ENCODE peak calls at places on chromosomes 12 and 14, in five cellular contexts. One of them, this sample, is unnamed.

GRCh38 chr14:101109347-101109638 is 205.8 kb upstream of the RTL1 start:
- DNase-seq in OCI-LY7: no peak
- DNase-seq in stimulated activated CD8-positive, alpha-beta memory T cell treated with anti-CD3 and anti-CD28 coated beads, Interleukin-4, amount 100 ng/mL, for 24 hours: no peak
- DNase-seq in activated CD4-positive, alpha-beta T cell treated with anti-CD3 and anti-CD28 coated beads for 24 hours: no peak
- DNase-seq in occipital lobe: no peak
- DNase-seq in this sample: no peak

GRCh38 chr14:105314287-105315185 is at the start of gene PACS2:
- DNase-seq in OCI-LY7: peak
- DNase-seq in stimulated activated CD8-positive, alpha-beta memory T cell treated with anti-CD3 and anti-CD28 coated beads, Interleukin-4, amount 100 ng/mL, for 24 hours: peak
- DNase-seq in activated CD4-positive, alpha-beta T cell treated with anti-CD3 and anti-CD28 coated beads for 24 hours: peak
- DNase-seq in occipital lobe: peak
- DNase-seq in this sample: peak

GRCh38 chr12:94732367-94732990 is 82.1 kb upstream of the TMCC3 start:
- DNase-seq in OCI-LY7: no peak
- DNase-seq in stimulated activated CD8-positive, alpha-beta memory T cell treated with anti-CD3 and anti-CD28 coated beads, Interleukin-4, amount 100 ng/mL, for 24 hours: no peak
- DNase-seq in activated CD4-positive, alpha-beta T cell treated with anti-CD3 and anti-CD28 coated beads for 24 hours: no peak
- DNase-seq in occipital lobe: no peak
- DNase-seq in this sample: no peak

GRCh38 chr12:46388427-46388992 is 15.9 kb upstream of the SLC38A2 start:
- DNase-seq in OCI-LY7: peak
- DNase-seq in stimulated activated CD8-positive, alpha-beta memory T cell treated with anti-CD3 and anti-CD28 coated beads, Interleukin-4, amount 100 ng/mL, for 24 hours: no peak
- DNase-seq in activated CD4-positive, alpha-beta T cell treated with anti-CD3 and anti-CD28 coated beads for 24 hours: no peak
- DNase-seq in occipital lobe: no peak
- DNase-seq in this sample: no peak

GRCh38 chr12:120455302-120455701 is 9.1 kb downstream of the GATC start:
- DNase-seq in OCI-LY7: no peak
- DNase-seq in stimulated activated CD8-positive, alpha-beta memory T cell treated with anti-CD3 and anti-CD28 coated beads, Interleukin-4, amount 100 ng/mL, for 24 hours: no peak
- DNase-seq in activated CD4-positive, alpha-beta T cell treated with anti-CD3 and anti-CD28 coated beads for 24 hours: no peak
- DNase-seq in occipital lobe: no peak
- DNase-seq in this sample: no peak

GRCh38 chr14:78697341-78697740 is 527.2 kb downstream of the NRXN3 start:
- DNase-seq in OCI-LY7: peak
- DNase-seq in stimulated activated CD8-positive, alpha-beta memory T cell treated with anti-CD3 and anti-CD28 coated beads, Interleukin-4, amount 100 ng/mL, for 24 hours: no peak
- DNase-seq in activated CD4-positive, alpha-beta T cell treated with anti-CD3 and anti-CD28 coated beads for 24 hours: no peak
- DNase-seq in occipital lobe: no peak
- DNase-seq in this sample: peak

GRCh38 chr12:95168746-95169145 is 48.5 kb downstream of the FGD6 start:
- DNase-seq in OCI-LY7: no peak
- DNase-seq in stimulated activated CD8-positive, alpha-beta memory T cell treated with anti-CD3 and anti-CD28 coated beads, Interleukin-4, amount 100 ng/mL, for 24 hours: no peak
- DNase-seq in activated CD4-positive, alpha-beta T cell treated with anti-CD3 and anti-CD28 coated beads for 24 hours: no peak
- DNase-seq in occipital lobe: no peak
- DNase-seq in this sample: no peak

GRCh38 chr14:96827310-96827709 is 30.1 kb downstream of the VRK1 start:
- DNase-seq in OCI-LY7: no peak
- DNase-seq in stimulated activated CD8-positive, alpha-beta memory T cell treated with anti-CD3 and anti-CD28 coated beads, Interleukin-4, amount 100 ng/mL, for 24 hours: no peak
- DNase-seq in activated CD4-positive, alpha-beta T cell treated with anti-CD3 and anti-CD28 coated beads for 24 hours: no peak
- DNase-seq in occipital lobe: no peak
- DNase-seq in this sample: no peak

GRCh38 chr12:75275702-75276101 is 54.4 kb downstream of the CAPS2 start:
- DNase-seq in OCI-LY7: no peak
- DNase-seq in stimulated activated CD8-positive, alpha-beta memory T cell treated with anti-CD3 and anti-CD28 coated beads, Interleukin-4, amount 100 ng/mL, for 24 hours: no peak
- DNase-seq in activated CD4-positive, alpha-beta T cell treated with anti-CD3 and anti-CD28 coated beads for 24 hours: no peak
- DNase-seq in occipital lobe: no peak
- DNase-seq in this sample: no peak

GRCh38 chr12:57620936-57621496 is 9.8 kb downstream of the ARHGEF25 start:
- DNase-seq in OCI-LY7: no peak
- DNase-seq in stimulated activated CD8-positive, alpha-beta memory T cell treated with anti-CD3 and anti-CD28 coated beads, Interleukin-4, amount 100 ng/mL, for 24 hours: no peak
- DNase-seq in activated CD4-positive, alpha-beta T cell treated with anti-CD3 and anti-CD28 coated beads for 24 hours: no peak
- DNase-seq in occipital lobe: no peak
- DNase-seq in this sample: no peak

GRCh38 chr12:124866883-124867232 is 3.2 kb upstream of the SCARB1 start:
- DNase-seq in OCI-LY7: no peak
- DNase-seq in stimulated activated CD8-positive, alpha-beta memory T cell treated with anti-CD3 and anti-CD28 coated beads, Interleukin-4, amount 100 ng/mL, for 24 hours: no peak
- DNase-seq in activated CD4-positive, alpha-beta T cell treated with anti-CD3 and anti-CD28 coated beads for 24 hours: no peak
- DNase-seq in occipital lobe: no peak
- DNase-seq in this sample: no peak

GRCh38 chr14:104109731-104110361 is 24.3 kb downstream of the ASPG start:
- DNase-seq in OCI-LY7: no peak
- DNase-seq in stimulated activated CD8-positive, alpha-beta memory T cell treated with anti-CD3 and anti-CD28 coated beads, Interleukin-4, amount 100 ng/mL, for 24 hours: no peak
- DNase-seq in activated CD4-positive, alpha-beta T cell treated with anti-CD3 and anti-CD28 coated beads for 24 hours: no peak
- DNase-seq in occipital lobe: no peak
- DNase-seq in this sample: no peak

GRCh38 chr12:117130806-117131205 is 31.6 kb upstream of the TESC start:
- DNase-seq in OCI-LY7: no peak
- DNase-seq in stimulated activated CD8-positive, alpha-beta memory T cell treated with anti-CD3 and anti-CD28 coated beads, Interleukin-4, amount 100 ng/mL, for 24 hours: no peak
- DNase-seq in activated CD4-positive, alpha-beta T cell treated with anti-CD3 and anti-CD28 coated beads for 24 hours: no peak
- DNase-seq in occipital lobe: no peak
- DNase-seq in this sample: no peak

GRCh38 chr12:5817246-5817645 is 127.8 kb downstream of the ANO2 start:
- DNase-seq in OCI-LY7: no peak
- DNase-seq in stimulated activated CD8-positive, alpha-beta memory T cell treated with anti-CD3 and anti-CD28 coated beads, Interleukin-4, amount 100 ng/mL, for 24 hours: no peak
- DNase-seq in activated CD4-positive, alpha-beta T cell treated with anti-CD3 and anti-CD28 coated beads for 24 hours: no peak
- DNase-seq in occipital lobe: no peak
- DNase-seq in this sample: no peak

GRCh38 chr12:51162217-51162616 is 10.7 kb downstream of the TFCP2 start:
- DNase-seq in OCI-LY7: no peak
- DNase-seq in stimulated activated CD8-positive, alpha-beta memory T cell treated with anti-CD3 and anti-CD28 coated beads, Interleukin-4, amount 100 ng/mL, for 24 hours: no peak
- DNase-seq in activated CD4-positive, alpha-beta T cell treated with anti-CD3 and anti-CD28 coated beads for 24 hours: no peak
- DNase-seq in occipital lobe: no peak
- DNase-seq in this sample: no peak

GRCh38 chr14:65164825-65165135 is 62.5 kb upstream of the MAX start:
- DNase-seq in OCI-LY7: no peak
- DNase-seq in stimulated activated CD8-positive, alpha-beta memory T cell treated with anti-CD3 and anti-CD28 coated beads, Interleukin-4, amount 100 ng/mL, for 24 hours: no peak
- DNase-seq in activated CD4-positive, alpha-beta T cell treated with anti-CD3 and anti-CD28 coated beads for 24 hours: no peak
- DNase-seq in occipital lobe: no peak
- DNase-seq in this sample: no peak

GRCh38 chr12:43241971-43242370 is 310.0 kb downstream of the ADAMTS20 start:
- DNase-seq in OCI-LY7: no peak
- DNase-seq in stimulated activated CD8-positive, alpha-beta memory T cell treated with anti-CD3 and anti-CD28 coated beads, Interleukin-4, amount 100 ng/mL, for 24 hours: no peak
- DNase-seq in activated CD4-positive, alpha-beta T cell treated with anti-CD3 and anti-CD28 coated beads for 24 hours: no peak
- DNase-seq in occipital lobe: no peak
- DNase-seq in this sample: no peak

GRCh38 chr12:49304161-49304560 is 9.2 kb downstream of the PRPH start:
- DNase-seq in OCI-LY7: no peak
- DNase-seq in stimulated activated CD8-positive, alpha-beta memory T cell treated with anti-CD3 and anti-CD28 coated beads, Interleukin-4, amount 100 ng/mL, for 24 hours: no peak
- DNase-seq in activated CD4-positive, alpha-beta T cell treated with anti-CD3 and anti-CD28 coated beads for 24 hours: no peak
- DNase-seq in occipital lobe: no peak
- DNase-seq in this sample: no peak

GRCh38 chr14:60396718-60397343 is 89.0 kb downstream of the C14orf39 start:
- DNase-seq in OCI-LY7: no peak
- DNase-seq in stimulated activated CD8-positive, alpha-beta memory T cell treated with anti-CD3 and anti-CD28 coated beads, Interleukin-4, amount 100 ng/mL, for 24 hours: no peak
- DNase-seq in activated CD4-positive, alpha-beta T cell treated with anti-CD3 and anti-CD28 coated beads for 24 hours: no peak
- DNase-seq in occipital lobe: no peak
- DNase-seq in this sample: no peak

GRCh38 chr14:93033983-93034670 is 81.6 kb downstream of the ITPK1 start:
- DNase-seq in OCI-LY7: peak
- DNase-seq in stimulated activated CD8-positive, alpha-beta memory T cell treated with anti-CD3 and anti-CD28 coated beads, Interleukin-4, amount 100 ng/mL, for 24 hours: peak
- DNase-seq in activated CD4-positive, alpha-beta T cell treated with anti-CD3 and anti-CD28 coated beads for 24 hours: no peak
- DNase-seq in occipital lobe: peak
- DNase-seq in this sample: no peak